ENCODE peak calls at places on chromosomes 4 and X, in ten cellular contexts. A is OCI-LY7; W is CD4-positive, CD25-positive, alpha-beta regulatory T cell; L is Karpas-422; M is IMR-90; T is aorta; Q is Panc1; U is tibial artery; B is pancreas; N is effector memory CD4-positive, alpha-beta T cell. X is an unnamed sample. For H3K4me1, the result is how much of the 10 kb centered on the place peaks cover.

GRCh38 chr4:113908829-113909228 is 70.6 kb downstream of the ARSJ start:
- DNase-seq in A (peak), W (no peak), L (no peak), M (no peak), T (no peak), Q (no peak), U (no peak), B (no peak), N (no peak), X (no peak)

GRCh38 chr4:107183155-107183774 is 147.2 kb upstream of the DKK2 start:
- DNase-seq in A (peak), W (peak), L (peak), M (peak), T (no peak), Q (peak), U (no peak), B (no peak), N (no peak), X (peak)

GRCh38 chrX:112642349-112642748 is 37.4 kb downstream of the LHFPL1 start:
- DNase-seq in A (peak), W (peak), L (peak), M (peak), T (no peak), Q (peak), U (no peak), B (no peak), N (no peak), X (no peak)

GRCh38 chrX:11435568-11435967 is 142.4 kb downstream of the AMELX start:
- DNase-seq in A (no peak), W (no peak), L (no peak), M (peak), T (no peak), Q (no peak), U (no peak), B (no peak), N (no peak), X (no peak)

GRCh38 chr4:156118821-156119220 is 165.2 kb upstream of the CTSO start:
- DNase-seq in A (no peak), W (no peak), L (no peak), M (peak), T (no peak), Q (no peak), U (no peak), B (no peak), N (no peak), X (no peak)

GRCh38 chrX:3286196-3286920 is 60.1 kb downstream of the MXRA5 start:
- DNase-seq in A (no peak), W (no peak), L (no peak), M (peak), T (no peak), Q (no peak), U (no peak), B (no peak), N (no peak), X (no peak)

GRCh38 chrX:26586570-26586969 is 370.6 kb downstream of the MAGEB5 start:
- DNase-seq in A (no peak), W (no peak), L (no peak), M (no peak), T (no peak), Q (no peak), U (no peak), B (peak), N (no peak), X (no peak)

GRCh38 chrX:114774691-114775090 is 190.8 kb downstream of the HTR2C start:
- DNase-seq in A (no peak), W (no peak), L (no peak), M (no peak), T (no peak), Q (no peak), U (no peak), B (no peak), N (no peak), X (no peak)

GRCh38 chr4:146095091-146095690 is 80.3 kb upstream of the LSM6 start:
- DNase-seq in A (peak), W (peak), L (peak), M (peak), T (no peak), Q (peak), U (no peak), B (no peak), N (no peak), X (no peak)

GRCh38 chrX:19332983-19333382 is 10.7 kb upstream of the PDHA1 start:
- DNase-seq in A (no peak), W (no peak), L (no peak), M (peak), T (no peak), Q (no peak), U (peak), B (no peak), N (no peak), X (no peak)

GRCh38 chr4:157221895-157222763 is 1.6 kb downstream of the GRIA2 start:
- DNase-seq in A (no peak), W (no peak), L (no peak), M (no peak), T (peak), Q (no peak), U (peak), B (peak), N (no peak), X (no peak)

GRCh38 chr4:146932111-146932510 is 13.6 kb downstream of the TTC29 start:
- DNase-seq in A (no peak), W (no peak), L (no peak), M (peak), T (no peak), Q (no peak), U (no peak), B (no peak), N (no peak), X (no peak)

GRCh38 chrX:130094712-130095111 is 15.6 kb downstream of the ELF4 start:
- DNase-seq in A (no peak), W (no peak), L (no peak), M (no peak), T (no peak), Q (no peak), U (no peak), B (no peak), N (no peak), X (peak)

GRCh38 chrX:38513087-38513742 is 48.1 kb upstream of the TSPAN7 start:
- DNase-seq in A (no peak), W (no peak), L (no peak), M (no peak), T (no peak), Q (no peak), U (no peak), B (no peak), N (no peak), X (no peak)

GRCh38 chr4:162015090-162015489 is 148.7 kb downstream of the FSTL5 start:
- DNase-seq in A (no peak), W (no peak), L (no peak), M (peak), T (no peak), Q (no peak), U (no peak), B (no peak), N (no peak), X (no peak)

GRCh38 chrX:104665691-104666090 is 99.7 kb downstream of the IL1RAPL2 start:
- DNase-seq in A (no peak), W (no peak), L (no peak), M (no peak), T (no peak), Q (no peak), U (no peak), B (no peak), N (no peak), X (no peak)

GRCh38 chr4:67160409-67160808 is 384.9 kb downstream of the CENPC start:
- DNase-seq in A (no peak), W (no peak), L (no peak), M (no peak), T (no peak), Q (no peak), U (no peak), B (no peak), N (no peak), X (no peak)

GRCh38 chrX:39953027-39953426 is 144.7 kb downstream of the BCOR start:
- DNase-seq in A (peak), W (no peak), L (no peak), M (no peak), T (no peak), Q (no peak), U (no peak), B (no peak), N (no peak), X (no peak)

GRCh38 chr4:113147498-113148231 is 98.2 kb downstream of the ANK2 start:
- DNase-seq in A (no peak), W (no peak), L (no peak), M (no peak), T (no peak), Q (no peak), U (no peak), B (no peak), N (no peak), X (no peak)

GRCh38 chrX:7111518-7111917 is 36.0 kb upstream of the STS start:
- DNase-seq in A (no peak), W (no peak), L (peak), M (no peak), T (no peak), Q (no peak), U (no peak), B (no peak), N (no peak), X (no peak)

GRCh38 chr4:13445841-13446790 is 38.0 kb downstream of the RAB28 start:
- DNase-seq in A (no peak), W (no peak), L (no peak), M (no peak), T (peak), Q (no peak), U (no peak), B (peak), N (no peak), X (no peak)

GRCh38 chr4:88320174-88320779 is 35.9 kb upstream of the PPM1K start:
- DNase-seq in A (peak), W (peak), L (peak), M (no peak), T (no peak), Q (no peak), U (no peak), B (no peak), N (no peak), X (no peak)

GRCh38 chrX:22366166-22366702 is 93.5 kb downstream of the CBLL2 start:
- DNase-seq in A (no peak), W (no peak), L (no peak), M (peak), T (no peak), Q (no peak), U (no peak), B (no peak), N (no peak), X (no peak)

GRCh38 chr4:3873446-3874415 is 107.5 kb downstream of the ADRA2C start:
- DNase-seq in A (no peak), W (no peak), L (peak), M (no peak), T (peak), Q (no peak), U (peak), B (no peak), N (no peak), X (peak)

GRCh38 chr4:169238445-169238844 is 32.3 kb downstream of the SH3RF1 start:
- DNase-seq in A (no peak), W (no peak), L (no peak), M (peak), T (no peak), Q (no peak), U (no peak), B (no peak), N (no peak), X (no peak)

GRCh38 chr4:155512812-155513211 is 136.0 kb upstream of the MAP9 start:
- DNase-seq in A (no peak), W (no peak), L (no peak), M (no peak), T (no peak), Q (no peak), U (no peak), B (no peak), N (no peak), X (no peak)

GRCh38 chrX:63930140-63930539 is 145.1 kb upstream of the ARHGEF9 start:
- DNase-seq in A (no peak), W (no peak), L (peak), M (no peak), T (no peak), Q (no peak), U (no peak), B (no peak), N (no peak), X (no peak)

GRCh38 chr4:89331197-89331596 is 23.6 kb upstream of the GPRIN3 start:
- DNase-seq in A (no peak), W (no peak), L (no peak), M (no peak), T (no peak), Q (no peak), U (no peak), B (no peak), N (no peak), X (no peak)

GRCh38 chr4:7902826-7903225 is 36.8 kb downstream of the AFAP1 start:
- DNase-seq in A (no peak), W (no peak), L (no peak), M (no peak), T (no peak), Q (no peak), U (no peak), B (no peak), N (no peak), X (no peak)

GRCh38 chr4:40731792-40732245 is 17.9 kb upstream of the NSUN7 start:
- DNase-seq in A (no peak), W (peak), L (no peak), M (no peak), T (no peak), Q (no peak), U (no peak), B (no peak), N (no peak), X (no peak)

GRCh38 chr4:112942077-112942476 is 107.4 kb upstream of the ANK2 start:
- DNase-seq in A (no peak), W (no peak), L (no peak), M (no peak), T (no peak), Q (no peak), U (no peak), B (no peak), N (no peak), X (no peak)

GRCh38 chrX:40202456-40202855 is 104.7 kb upstream of the BCOR start:
- DNase-seq in A (no peak), W (peak), L (no peak), M (no peak), T (peak), Q (no peak), U (no peak), B (no peak), N (no peak), X (peak)

GRCh38 chr4:140497428-140497775 is 691 bp downstream of the MGAT4D start:
- DNase-seq in A (no peak), W (no peak), L (no peak), M (no peak), T (no peak), Q (no peak), U (no peak), B (no peak), N (no peak), X (no peak)

GRCh38 chrX:153689654-153690465 is 2.1 kb downstream of the SLC6A8 start:
- DNase-seq in A (no peak), W (no peak), L (no peak), M (peak), T (no peak), Q (no peak), U (no peak), B (peak), N (no peak), X (no peak)
- H3K4me3 ChIP-seq in A (no peak), W (no peak), L (no peak), M (peak), T (no peak), Q (peak), U (peak), B (no peak), N (no peak), X (no peak)

GRCh38 chr4:128519163-128519810 is 231.7 kb upstream of the PGRMC2 start:
- DNase-seq in A (no peak), W (no peak), L (no peak), M (peak), T (peak), Q (no peak), U (peak), B (no peak), N (no peak), X (no peak)

GRCh38 chr4:128513664-128514484 is 226.3 kb upstream of the PGRMC2 start:
- DNase-seq in A (no peak), W (peak), L (peak), M (peak), T (no peak), Q (no peak), U (no peak), B (no peak), N (no peak), X (no peak)

GRCh38 chr4:128517096-128517738 is 229.6 kb upstream of the PGRMC2 start:
- DNase-seq in A (no peak), W (no peak), L (peak), M (peak), T (no peak), Q (no peak), U (no peak), B (no peak), N (no peak), X (no peak)

GRCh38 chr4:128517739-128518510 is 230.3 kb upstream of the PGRMC2 start:
- DNase-seq in A (no peak), W (peak), L (peak), M (peak), T (peak), Q (peak), U (peak), B (no peak), N (no peak), X (no peak)

GRCh38 chr4:128516568-128516967 is 229.0 kb upstream of the PGRMC2 start:
- DNase-seq in A (no peak), W (no peak), L (peak), M (peak), T (no peak), Q (no peak), U (no peak), B (no peak), N (no peak), X (no peak)
- H3K4me1 ChIP-seq in A (under half), W (under half), L (half or more), M (under half), T (under half), Q (under half), U (under half), B (under half), N (under half), X (under half)

DNA sequence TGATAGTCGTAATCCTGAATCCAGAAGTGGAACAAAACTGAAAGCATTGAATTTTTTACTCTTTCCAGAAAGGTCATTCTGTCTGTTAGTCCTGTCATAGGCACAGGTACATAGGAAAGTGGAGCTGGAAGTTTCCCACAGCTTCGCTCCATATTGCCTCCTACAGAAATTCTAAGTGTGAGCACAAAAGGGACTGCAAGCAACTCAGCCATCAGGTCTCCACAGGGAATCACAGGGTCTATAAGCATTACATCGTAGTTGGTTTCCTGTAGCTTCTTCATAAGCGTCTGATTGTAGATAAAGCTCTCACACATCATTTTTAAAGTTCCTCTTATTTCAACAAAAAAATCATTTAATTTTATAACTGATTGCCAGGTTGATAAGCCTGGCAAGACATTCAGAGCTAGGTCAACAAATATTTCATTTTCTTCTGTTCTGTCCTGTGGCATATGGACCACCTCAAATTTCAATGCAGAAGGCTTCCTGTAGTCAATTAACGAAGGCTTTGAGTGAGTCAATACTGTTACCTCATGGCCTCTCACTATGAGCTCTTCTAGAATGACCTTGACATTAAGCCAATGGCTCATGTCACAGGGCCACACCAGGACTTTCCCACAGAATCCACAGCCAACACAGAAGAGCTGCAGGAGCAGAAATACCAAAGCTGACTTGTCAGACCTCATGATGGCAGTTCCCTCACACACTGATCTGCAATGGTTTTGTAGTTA is at the start of gene UGT2A3:
- DNase-seq in A (no peak), W (no peak), L (no peak), M (no peak), T (no peak), Q (no peak), U (no peak), B (no peak), N (no peak), X (no peak)
- H3K27ac ChIP-seq in A (no peak), W (no peak), L (no peak), M (no peak), T (no peak), Q (no peak), U (no peak), B (peak), N (no peak), X (no peak)

DNA sequence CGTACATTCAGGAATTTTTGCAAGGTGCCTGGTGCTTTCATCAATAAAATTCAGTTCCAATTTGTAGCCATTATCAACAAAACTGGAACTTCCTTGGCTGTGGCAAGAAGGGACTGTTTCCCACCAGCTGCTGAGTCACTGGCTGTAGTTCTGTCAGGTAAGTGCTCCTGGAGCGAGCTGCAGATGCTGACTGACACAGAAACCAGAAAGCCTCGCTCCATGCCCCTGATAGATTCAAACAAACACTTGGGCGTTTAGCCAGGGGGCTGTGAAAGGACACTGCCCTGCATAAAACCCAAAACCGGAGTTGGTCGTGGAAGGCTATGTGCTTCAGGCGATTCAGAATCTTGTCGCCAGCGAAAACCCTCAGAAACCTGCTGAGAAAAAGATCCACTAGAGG is 188.4 kb upstream of the FAM9B start:
- DNase-seq in A (no peak), W (no peak), L (no peak), M (no peak), T (no peak), Q (no peak), U (no peak), B (no peak), N (no peak), X (no peak)
- H3K4me3 ChIP-seq in A (no peak), W (no peak), L (no peak), M (no peak), T (no peak), Q (no peak), U (no peak), B (no peak), N (no peak), X (no peak)

DNA sequence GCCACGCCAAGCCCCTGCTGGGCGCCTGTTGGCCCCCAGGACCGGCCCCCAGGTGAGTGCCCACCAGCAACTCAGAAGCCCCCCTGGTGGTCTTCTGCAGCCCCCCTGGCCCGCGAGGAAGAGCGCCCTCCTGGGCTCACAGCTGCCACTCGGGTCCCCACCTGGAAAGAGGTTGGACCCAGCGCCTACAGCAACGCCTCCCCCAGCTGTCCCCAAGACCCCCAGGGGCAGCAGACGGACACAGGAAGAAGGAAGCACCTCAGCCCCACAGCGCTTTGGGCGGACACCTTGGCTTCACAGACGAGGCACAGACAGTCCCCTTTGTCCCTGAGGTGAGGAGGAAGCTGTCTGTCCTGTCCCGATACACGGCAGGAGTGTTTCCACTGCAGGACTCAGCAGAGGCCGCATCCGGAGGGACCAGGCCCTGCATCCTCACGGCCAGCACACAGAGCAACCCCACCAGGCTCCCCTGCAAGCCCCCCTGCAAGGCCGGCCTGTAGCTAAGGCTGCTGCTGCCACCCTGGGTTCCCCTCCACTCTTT is 115.6 kb upstream of the NKX1-1 start:
- DNase-seq in A (no peak), W (no peak), L (no peak), M (no peak), T (peak), Q (no peak), U (no peak), B (peak), N (no peak), X (no peak)
- H3K4me1 ChIP-seq in A (under half), W (under half), L (under half), M (under half), T (under half), Q (under half), U (under half), B (under half), N (under half), X (under half)